ENCODE peak calls at places on chromosomes 6 and 20, in four cellular contexts. One of them, this sample, is unnamed.

GRCh38 chr6:161543910-161544309 is 270.0 kb upstream of the AGPAT4 start:
- DNase-seq in K562: no peak
- DNase-seq in MCF 10A: no peak
- DNase-seq in fibroblast of lung: no peak
- DNase-seq in this sample: no peak

GRCh38 chr6:39865011-39865888 is 69.0 kb downstream of the MOCS1 start:
- DNase-seq in K562: peak
- DNase-seq in MCF 10A: peak
- DNase-seq in fibroblast of lung: peak
- DNase-seq in this sample: peak

GRCh38 chr6:163577404-163577803 is 162.9 kb downstream of the QKI start:
- DNase-seq in K562: no peak
- DNase-seq in MCF 10A: no peak
- DNase-seq in fibroblast of lung: no peak
- DNase-seq in this sample: no peak

GRCh38 chr20:57061058-57061900 is 205.2 kb downstream of the BMP7 start:
- DNase-seq in K562: peak
- DNase-seq in MCF 10A: peak
- DNase-seq in fibroblast of lung: no peak
- DNase-seq in this sample: no peak

GRCh38 chr20:18323705-18324104 is 35.4 kb downstream of the ZNF133 start:
- DNase-seq in K562: no peak
- DNase-seq in MCF 10A: no peak
- DNase-seq in fibroblast of lung: no peak
- DNase-seq in this sample: no peak

GRCh38 chr6:130233332-130233731 is 10.6 kb upstream of the SAMD3 start:
- DNase-seq in K562: no peak
- DNase-seq in MCF 10A: no peak
- DNase-seq in fibroblast of lung: peak
- DNase-seq in this sample: peak

GRCh38 chr20:47466704-47467459 is 34.8 kb upstream of the NCOA3 start:
- DNase-seq in K562: no peak
- DNase-seq in MCF 10A: no peak
- DNase-seq in fibroblast of lung: no peak
- DNase-seq in this sample: no peak

GRCh38 chr6:142671791-142672190 is 273.2 kb downstream of the HIVEP2 start:
- DNase-seq in K562: no peak
- DNase-seq in MCF 10A: no peak
- DNase-seq in fibroblast of lung: no peak
- DNase-seq in this sample: no peak

GRCh38 chr6:22353036-22353560 is 56.3 kb upstream of the PRL start:
- DNase-seq in K562: no peak
- DNase-seq in MCF 10A: no peak
- DNase-seq in fibroblast of lung: no peak
- DNase-seq in this sample: no peak

GRCh38 chr20:32337937-32338661 is 20.0 kb upstream of the ASXL1 start:
- DNase-seq in K562: no peak
- DNase-seq in MCF 10A: no peak
- DNase-seq in fibroblast of lung: no peak
- DNase-seq in this sample: no peak

GRCh38 chr6:85593438-85594196 is at the start of gene SNX14:
- DNase-seq in K562: peak
- DNase-seq in MCF 10A: peak
- DNase-seq in fibroblast of lung: peak
- DNase-seq in this sample: peak

GRCh38 chr20:63409066-63409833 is 48.1 kb upstream of the CHRNA4 start:
- DNase-seq in K562: no peak
- DNase-seq in MCF 10A: peak
- DNase-seq in fibroblast of lung: no peak
- DNase-seq in this sample: no peak

GRCh38 chr6:11535801-11536230 is 1.7 kb upstream of the TMEM170B start:
- DNase-seq in K562: no peak
- DNase-seq in MCF 10A: peak
- DNase-seq in fibroblast of lung: peak
- DNase-seq in this sample: peak

GRCh38 chr6:45687570-45687969 is 309.8 kb upstream of the SUPT3H start:
- DNase-seq in K562: no peak
- DNase-seq in MCF 10A: no peak
- DNase-seq in fibroblast of lung: peak
- DNase-seq in this sample: no peak

GRCh38 chr6:27374824-27375612 is 13.5 kb upstream of the ZNF391 start:
- DNase-seq in K562: peak
- DNase-seq in MCF 10A: peak
- DNase-seq in fibroblast of lung: peak
- DNase-seq in this sample: peak

GRCh38 chr6:30543824-30544223 is 12.5 kb downstream of the GNL1 start:
- DNase-seq in K562: no peak
- DNase-seq in MCF 10A: no peak
- DNase-seq in fibroblast of lung: no peak
- DNase-seq in this sample: no peak

GRCh38 chr20:15060265-15061060 is 723.1 kb upstream of the FLRT3 start:
- DNase-seq in K562: no peak
- DNase-seq in MCF 10A: peak
- DNase-seq in fibroblast of lung: no peak
- DNase-seq in this sample: no peak

GRCh38 chr6:91719414-91719813 is 1132.5 kb upstream of the MAP3K7 start:
- DNase-seq in K562: no peak
- DNase-seq in MCF 10A: no peak
- DNase-seq in fibroblast of lung: no peak
- DNase-seq in this sample: no peak

GRCh38 chr20:37945034-37945660 is 42.2 kb downstream of the VSTM2L start:
- DNase-seq in K562: peak
- DNase-seq in MCF 10A: no peak
- DNase-seq in fibroblast of lung: no peak
- DNase-seq in this sample: no peak

GRCh38 chr20:56429496-56429895 is 17.4 kb downstream of the CASS4 start:
- DNase-seq in K562: peak
- DNase-seq in MCF 10A: no peak
- DNase-seq in fibroblast of lung: peak
- DNase-seq in this sample: peak

GRCh38 chr20:41457173-41457857 is 90.7 kb upstream of the EMILIN3 start:
- DNase-seq in K562: no peak
- DNase-seq in MCF 10A: no peak
- DNase-seq in fibroblast of lung: no peak
- DNase-seq in this sample: no peak

GRCh38 chr6:149860834-149861602 is 3.1 kb downstream of the LRP11 start:
- DNase-seq in K562: no peak
- DNase-seq in MCF 10A: peak
- DNase-seq in fibroblast of lung: no peak
- DNase-seq in this sample: no peak
- TF ChIP-seq CTCF in K562: peak
- TF ChIP-seq CTCF in MCF 10A: peak
- TF ChIP-seq CTCF in fibroblast of lung: peak
- TF ChIP-seq CTCF in this sample: no peak

DNA sequence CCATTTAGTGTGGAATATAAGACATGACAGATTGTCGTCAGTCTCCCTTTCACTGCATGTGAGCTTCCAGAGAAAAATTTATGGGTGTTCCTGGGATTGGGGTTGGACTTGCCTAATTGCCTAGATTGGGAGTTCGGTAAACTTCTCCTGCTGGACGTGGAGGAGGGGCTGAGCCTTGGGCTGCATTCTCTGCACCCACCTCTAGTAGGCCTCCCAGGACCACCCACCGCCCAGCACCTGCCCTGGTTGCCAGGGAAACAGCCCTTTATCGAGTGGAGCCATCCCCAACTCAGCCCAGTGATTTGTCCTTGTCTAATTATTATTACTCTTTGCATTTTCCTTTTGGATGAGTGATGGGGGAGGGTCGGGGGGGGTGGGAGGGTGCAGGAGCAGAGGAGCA is 104.3 kb downstream of the DHX35 start:
- DNase-seq in K562: peak
- DNase-seq in MCF 10A: no peak
- DNase-seq in fibroblast of lung: no peak
- DNase-seq in this sample: no peak
- TF ChIP-seq CTCF in K562: peak
- TF ChIP-seq CTCF in MCF 10A: no peak
- TF ChIP-seq CTCF in fibroblast of lung: no peak
- TF ChIP-seq CTCF in this sample: peak

GRCh38 chr20:3755269-3755668 is 12.3 kb downstream of the ADISSP start:
- DNase-seq in K562: no peak
- DNase-seq in MCF 10A: no peak
- DNase-seq in fibroblast of lung: no peak
- DNase-seq in this sample: no peak
- TF ChIP-seq CTCF in K562: no peak
- TF ChIP-seq CTCF in MCF 10A: no peak
- TF ChIP-seq CTCF in fibroblast of lung: no peak
- TF ChIP-seq CTCF in this sample: no peak

DNA sequence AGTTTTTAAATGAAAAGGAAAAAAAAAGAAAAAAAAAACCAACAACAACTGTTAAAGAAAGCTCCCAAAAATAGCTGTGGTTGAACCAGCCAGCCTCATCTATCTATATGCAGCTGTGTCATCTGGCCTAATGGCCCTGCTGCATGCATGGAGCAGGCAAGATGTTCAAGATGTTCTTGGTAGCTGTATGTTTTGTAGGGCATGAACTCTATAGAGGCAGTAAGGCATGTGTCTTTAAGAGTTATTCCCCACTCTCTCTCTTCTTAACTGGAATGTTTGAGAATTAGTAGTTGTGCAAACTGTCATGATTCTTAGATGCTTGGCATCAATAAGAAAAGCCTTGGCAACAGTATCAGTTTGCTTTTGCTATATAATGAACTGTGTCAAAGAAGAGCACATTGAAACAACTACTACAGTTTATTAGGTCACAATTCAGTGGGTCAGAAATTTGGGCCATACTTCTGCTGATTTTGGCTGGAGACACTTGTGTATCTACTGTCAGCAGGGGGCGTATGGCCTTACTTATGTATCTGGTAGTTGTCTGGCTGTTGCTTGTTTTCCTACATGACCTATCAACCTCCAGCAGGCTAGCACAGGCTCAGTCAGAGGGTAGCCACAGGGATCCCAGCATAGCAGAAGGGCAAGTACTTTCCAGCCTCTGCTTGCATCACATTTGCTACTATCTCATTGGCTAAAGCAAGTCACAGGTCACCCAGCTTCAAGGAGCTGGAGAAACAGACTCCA is 56.1 kb upstream of the LAMP5 start:
- DNase-seq in K562: no peak
- DNase-seq in MCF 10A: peak
- DNase-seq in fibroblast of lung: no peak
- DNase-seq in this sample: no peak
- TF ChIP-seq CTCF in K562: no peak
- TF ChIP-seq CTCF in MCF 10A: no peak
- TF ChIP-seq CTCF in fibroblast of lung: peak
- TF ChIP-seq CTCF in this sample: peak

DNA sequence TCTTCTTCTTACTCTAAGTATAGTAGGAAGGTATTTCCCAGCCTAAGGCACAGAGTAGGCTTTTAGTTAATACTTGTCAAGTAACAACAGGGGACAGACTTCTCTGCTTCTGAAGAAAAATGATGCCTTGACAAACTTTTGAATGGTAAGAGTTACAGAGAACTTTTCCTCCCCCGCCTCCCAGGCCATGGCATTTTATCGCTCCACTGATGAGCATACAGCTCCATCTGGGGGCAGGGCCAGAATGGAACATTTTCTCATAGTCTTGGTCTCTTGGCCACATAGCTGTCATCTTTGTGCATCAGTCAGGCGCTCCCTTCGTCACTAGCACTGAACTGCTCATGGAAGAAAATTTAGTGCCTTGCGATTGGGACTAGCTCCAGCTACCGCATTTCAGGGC is 1066.8 kb upstream of the CITED2 start:
- DNase-seq in K562: no peak
- DNase-seq in MCF 10A: peak
- DNase-seq in fibroblast of lung: peak
- DNase-seq in this sample: peak
- TF ChIP-seq CTCF in K562: peak
- TF ChIP-seq CTCF in MCF 10A: peak
- TF ChIP-seq CTCF in fibroblast of lung: peak
- TF ChIP-seq CTCF in this sample: peak

GRCh38 chr20:1209447-1210387 is 6.5 kb downstream of the C20orf202 start:
- DNase-seq in K562: no peak
- DNase-seq in MCF 10A: no peak
- DNase-seq in fibroblast of lung: no peak
- DNase-seq in this sample: peak
- TF ChIP-seq CTCF in K562: peak
- TF ChIP-seq CTCF in MCF 10A: no peak
- TF ChIP-seq CTCF in fibroblast of lung: peak
- TF ChIP-seq CTCF in this sample: peak

GRCh38 chr6:42451146-42451594 is 556 bp downstream of the TRERF1 start:
- DNase-seq in K562: no peak
- DNase-seq in MCF 10A: no peak
- DNase-seq in fibroblast of lung: no peak
- DNase-seq in this sample: peak

GRCh38 chr6:42450314-42451145 is 1.2 kb downstream of the TRERF1 start:
- DNase-seq in K562: no peak
- DNase-seq in MCF 10A: peak
- DNase-seq in fibroblast of lung: peak
- DNase-seq in this sample: no peak

GRCh38 chr6:42448906-42449659 is 2.6 kb downstream of the TRERF1 start:
- DNase-seq in K562: no peak
- DNase-seq in MCF 10A: no peak
- DNase-seq in fibroblast of lung: no peak
- DNase-seq in this sample: no peak

GRCh38 chr6:42448391-42448790 is 3.3 kb downstream of the TRERF1 start:
- DNase-seq in K562: no peak
- DNase-seq in MCF 10A: no peak
- DNase-seq in fibroblast of lung: no peak
- DNase-seq in this sample: no peak

GRCh38 chr6:42449917-42450313 is 1.8 kb downstream of the TRERF1 start:
- DNase-seq in K562: no peak
- DNase-seq in MCF 10A: peak
- DNase-seq in fibroblast of lung: peak
- DNase-seq in this sample: peak
- TF ChIP-seq CTCF in K562: no peak
- TF ChIP-seq CTCF in MCF 10A: no peak
- TF ChIP-seq CTCF in fibroblast of lung: no peak
- TF ChIP-seq CTCF in this sample: no peak

GRCh38 chr6:158799051-158799792 is 19.9 kb downstream of the EZR start:
- DNase-seq in K562: no peak
- DNase-seq in MCF 10A: peak
- DNase-seq in fibroblast of lung: peak
- DNase-seq in this sample: peak
- TF ChIP-seq CTCF in K562: no peak
- TF ChIP-seq CTCF in MCF 10A: peak
- TF ChIP-seq CTCF in fibroblast of lung: no peak
- TF ChIP-seq CTCF in this sample: peak

DNA sequence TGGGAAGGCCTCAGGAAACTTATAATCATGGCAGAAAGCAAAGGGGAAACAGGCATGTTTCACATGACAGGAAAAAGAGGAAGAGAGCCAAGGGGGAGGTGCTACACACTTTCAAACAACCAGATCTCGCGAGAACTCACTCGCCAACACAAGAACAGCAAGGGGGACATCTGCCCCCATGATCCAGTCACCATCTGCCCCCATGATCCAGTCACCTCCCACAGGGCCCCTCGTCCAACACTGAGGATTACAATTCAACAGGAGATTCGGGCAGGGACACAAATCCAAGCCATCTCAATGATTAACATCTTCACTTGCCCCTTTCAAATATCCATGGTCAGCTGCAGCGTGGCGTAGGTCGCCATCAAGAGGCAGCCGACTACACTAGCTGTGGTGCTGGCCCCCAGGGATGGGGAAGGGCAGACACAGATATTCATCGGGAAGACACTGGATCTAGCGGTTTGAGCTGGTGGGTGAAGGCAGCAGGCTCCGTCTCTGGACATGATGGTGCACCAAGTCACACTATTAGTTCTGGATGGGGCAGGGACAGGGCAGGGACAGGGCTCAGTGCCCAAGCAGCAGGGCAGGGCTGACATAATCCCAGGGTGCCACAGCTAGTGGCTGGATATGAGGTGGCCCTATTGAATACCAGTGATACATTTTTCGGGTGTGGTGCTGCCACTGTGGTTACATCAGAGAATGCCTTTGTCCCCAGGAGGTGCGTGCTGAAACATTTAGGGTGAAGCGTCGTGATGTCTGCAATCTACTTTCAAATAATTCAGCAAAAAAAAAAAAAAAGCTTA is 31.6 kb downstream of the TUBB2B start:
- DNase-seq in K562: peak
- DNase-seq in MCF 10A: no peak
- DNase-seq in fibroblast of lung: peak
- DNase-seq in this sample: no peak
- TF ChIP-seq CTCF in K562: peak
- TF ChIP-seq CTCF in MCF 10A: no peak
- TF ChIP-seq CTCF in fibroblast of lung: no peak
- TF ChIP-seq CTCF in this sample: no peak

This sample was measured in HFFc6.